ENCODE peak calls at places on chromosomes 12 and 14, in six cellular contexts. O is NT2/D1, J is HCT116, Z is HepG2, S is H1, U is K562. L is an unnamed sample.

GRCh38 chr12:111775205-111776193 is 8.8 kb downstream of the ALDH2 start:
- DNase-seq in Z (peak; percentile 80), J (no peak), U (peak; percentile 67), O (no peak), S (no peak), L (peak; percentile 70)

GRCh38 chr14:61444215-61444768 is 122.9 kb downstream of the PRKCH start:
- DNase-seq in Z (no peak), J (no peak), S (no peak), O (no peak), U (no peak), L (no peak)

GRCh38 chr14:33737446-33737845 is 213.4 kb downstream of the EGLN3 start:
- DNase-seq in Z (no peak), O (no peak), U (no peak), J (no peak), S (no peak), L (no peak)

GRCh38 chr12:97168804-97169203 is 261.7 kb downstream of the NEDD1 start:
- DNase-seq in S (no peak), Z (no peak), O (no peak), J (no peak), U (no peak), L (no peak)

GRCh38 chr12:121284551-121285390 is 11.7 kb downstream of the CAMKK2 start:
- DNase-seq in O (no peak), Z (no peak), U (peak; percentile 8), S (no peak), J (no peak), L (no peak)

GRCh38 chr14:68815288-68816182 is 22.7 kb upstream of the ZFP36L1 start:
- DNase-seq in J (no peak), U (no peak), S (no peak), Z (no peak), O (no peak), L (no peak)

GRCh38 chr12:92890601-92891106 is 38.4 kb downstream of the EEA1 start:
- DNase-seq in U (no peak), Z (no peak), S (no peak), O (no peak), J (no peak), L (no peak)

GRCh38 chr14:75303415-75303814 is 24.8 kb downstream of the FOS start:
- DNase-seq in Z (peak; percentile 66), U (peak; percentile 46), O (no peak), S (peak; percentile 65), J (peak; percentile 60), L (no peak)

GRCh38 chr14:54435500-54435981 is 5.6 kb downstream of the CNIH1 start:
- DNase-seq in Z (no peak), J (no peak), U (peak; percentile 20), O (no peak), S (no peak), L (no peak)

GRCh38 chr12:58310828-58311273 is 369.5 kb downstream of the ATP23 start:
- DNase-seq in U (peak; percentile 12), Z (peak; percentile 28), J (peak; percentile 66), S (no peak), O (no peak), L (no peak)

GRCh38 chr12:125197326-125197725 is 132.1 kb downstream of the AACS start:
- DNase-seq in U (no peak), S (no peak), Z (no peak), J (no peak), O (no peak), L (no peak)

GRCh38 chr14:63938198-63939005 is 85.6 kb downstream of the SYNE2 start:
- DNase-seq in Z (no peak), U (no peak), O (no peak), S (no peak), J (no peak), L (peak; percentile 56)

GRCh38 chr14:97185186-97185585 is 388.0 kb downstream of the VRK1 start:
- DNase-seq in O (no peak), Z (no peak), U (no peak), S (peak; percentile 51), J (no peak), L (no peak)

GRCh38 chr12:122116707-122117535 is 38.4 kb downstream of the MLXIP start:
- DNase-seq in Z (no peak), O (no peak), U (no peak), J (no peak), S (no peak), L (no peak)

GRCh38 chr14:102870994-102871831 is 51.2 kb upstream of the AMN start:
- DNase-seq in Z (no peak), U (no peak), S (no peak), O (no peak), J (no peak), L (no peak)

GRCh38 chr14:99363616-99364290 is 91.8 kb upstream of the BCL11B start:
- DNase-seq in Z (no peak), U (no peak), J (no peak), O (no peak), S (no peak), L (no peak)

GRCh38 chr12:76587428-76588178 is 28.0 kb upstream of the OSBPL8 start:
- DNase-seq in O (no peak), U (no peak), Z (no peak), S (no peak), J (no peak), L (no peak)

GRCh38 chr14:57707219-57707618 is 158.7 kb downstream of the SLC35F4 start:
- DNase-seq in U (no peak), J (no peak), S (no peak), O (no peak), Z (no peak), L (no peak)

GRCh38 chr12:40819427-40820108 is 127.3 kb downstream of the CNTN1 start:
- DNase-seq in U (no peak), O (peak; percentile 85), S (peak; percentile 73), Z (no peak), J (no peak), L (no peak)

GRCh38 chr14:50489851-50490250 is 42.5 kb downstream of the MAP4K5 start:
- DNase-seq in U (no peak), Z (no peak), O (no peak), J (no peak), S (no peak), L (no peak)

GRCh38 chr14:61860294-61860918 is 98.2 kb downstream of the SNAPC1 start:
- DNase-seq in J (peak; percentile 23), S (peak; percentile 82), O (peak; percentile 9), U (peak; percentile 51), Z (peak; percentile 34), L (peak; percentile 44)

GRCh38 chr12:4849024-4849594 is 60.6 kb upstream of the KCNA1 start:
- DNase-seq in U (peak; percentile 42), Z (peak; percentile 30), O (no peak), J (no peak), S (no peak), L (no peak)

GRCh38 chr12:124388679-124389536 is 94.0 kb downstream of the RFLNA start:
- DNase-seq in Z (peak; percentile 79), U (no peak), J (no peak), O (peak; percentile 77), S (peak; percentile 76), L (no peak)

GRCh38 chr12:13205809-13206559 is 9.5 kb downstream of the EMP1 start:
- DNase-seq in J (peak; percentile 83), Z (no peak), U (no peak), O (no peak), S (no peak), L (no peak)

GRCh38 chr12:49548822-49549648 is 10.2 kb downstream of the KCNH3 start:
- DNase-seq in U (peak; percentile 73), S (peak; percentile 73), Z (no peak), O (no peak), J (no peak), L (no peak)

DNA sequence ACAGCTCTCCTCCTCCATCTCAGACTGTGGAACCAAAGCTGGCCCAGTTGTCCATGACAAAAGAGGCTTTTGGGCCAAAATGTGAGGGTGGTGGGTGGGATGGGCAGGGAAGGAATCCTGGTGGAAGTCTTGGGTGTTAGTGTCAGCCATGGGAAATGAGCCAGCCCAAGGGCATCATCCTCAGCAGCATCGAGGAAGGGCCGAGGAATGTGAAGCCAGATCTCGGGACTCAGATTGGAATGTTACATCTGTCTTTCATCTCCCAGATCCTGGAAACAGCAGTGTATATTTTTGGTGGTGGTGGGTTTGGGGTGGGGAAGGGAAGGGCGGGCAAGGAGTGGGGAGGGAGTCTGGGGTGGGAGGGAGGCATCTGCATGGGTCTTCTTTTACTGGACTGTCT is 11.8 kb upstream of the TAMALIN start:
- DNase-seq in U (no peak), Z (no peak), J (no peak), O (no peak), S (no peak), L (no peak)
- TF ChIP-seq ZNF274 in U (no peak), Z (no peak), J (no peak), O (no peak), S (no peak), L (no peak)

GRCh38 chr14:104392396-104393198 is 187.0 kb upstream of the C14orf180 start:
- DNase-seq in J (no peak), Z (no peak), O (no peak), S (no peak), U (no peak), L (no peak)

GRCh38 chr14:104394606-104394910 is 185.0 kb upstream of the C14orf180 start:
- DNase-seq in O (no peak), S (no peak), J (no peak), Z (no peak), U (no peak), L (no peak)

GRCh38 chr14:104395276-104395675 is 184.3 kb upstream of the C14orf180 start:
- DNase-seq in J (no peak), Z (no peak), S (no peak), O (no peak), U (no peak), L (no peak)

GRCh38 chr14:104393199-104393897 is 186.2 kb upstream of the C14orf180 start:
- DNase-seq in O (no peak), J (no peak), S (no peak), Z (no peak), U (no peak), L (no peak)

GRCh38 chr14:104393898-104394605 is 185.5 kb upstream of the C14orf180 start:
- DNase-seq in J (no peak), U (no peak), O (no peak), S (no peak), Z (no peak), L (no peak)
- TF ChIP-seq ZNF274 in J (no peak), U (no peak), O (no peak), S (no peak), Z (no peak), L (no peak)

GRCh38 chr12:115455268-115455681 is 771.3 kb upstream of the TBX3 start:
- DNase-seq in U (no peak), J (no peak), O (no peak), S (no peak), Z (peak; percentile 63), L (no peak)
- TF ChIP-seq ZNF274 in U (no peak), J (no peak), O (no peak), S (no peak), Z (no peak), L (no peak)

GRCh38 chr12:32505067-32505466 is 105.7 kb downstream of the FGD4 start:
- DNase-seq in U (no peak), S (no peak), J (no peak), Z (no peak), O (no peak), L (no peak)

GRCh38 chr12:32501835-32502333 is 102.5 kb downstream of the FGD4 start:
- DNase-seq in S (peak; percentile 76), J (no peak), O (peak; percentile 100), Z (peak; percentile 95), U (no peak), L (no peak)

GRCh38 chr12:32504626-32505025 is 105.3 kb downstream of the FGD4 start:
- DNase-seq in J (no peak), Z (no peak), O (no peak), U (no peak), S (no peak), L (no peak)

GRCh38 chr12:32505546-32505945 is 106.2 kb downstream of the FGD4 start:
- DNase-seq in U (no peak), O (no peak), S (no peak), Z (no peak), J (no peak), L (no peak)

GRCh38 chr12:32502693-32503510 is 103.5 kb downstream of the FGD4 start:
- DNase-seq in S (no peak), U (no peak), J (no peak), O (peak; percentile 35), Z (no peak), L (no peak)
- TF ChIP-seq ZNF274 in S (no peak), U (no peak), J (no peak), O (no peak), Z (no peak), L (no peak)